ENCODE peak calls at places on chromosomes 11 and 22, in eight cellular contexts. O is Panc1, I is GM13976, L is uterus, J is cardiac muscle cell, G is lower leg skin, Y is adrenal gland, Q is stomach. D is an unnamed sample.

GRCh38 chr22:19109198-19110063 is 12.8 kb downstream of the DGCR2 start:
- DNase-seq in O (no peak), I (peak), L (no peak), J (no peak), G (peak), Y (peak), Q (peak), D (no peak)

GRCh38 chr22:31102441-31103081 is 4.8 kb downstream of the SELENOM start:
- DNase-seq in O (no peak), I (no peak), L (peak), J (no peak), G (peak), Y (peak), Q (peak), D (peak)

GRCh38 chr11:88421530-88421929 is 84.0 kb upstream of the CTSC start:
- DNase-seq in O (no peak), I (peak), L (no peak), J (no peak), G (no peak), Y (peak), Q (no peak), D (no peak)

GRCh38 chr22:17106161-17106784 is 14.9 kb downstream of the TMEM121B start:
- DNase-seq in O (no peak), I (peak), L (no peak), J (no peak), G (no peak), Y (no peak), Q (no peak), D (no peak)

GRCh38 chr11:131678658-131679340 is 308.4 kb downstream of the NTM start:
- DNase-seq in O (no peak), I (no peak), L (no peak), J (no peak), G (no peak), Y (no peak), Q (no peak), D (no peak)

GRCh38 chr11:46348566-46348981 is 1.3 kb downstream of the DGKZ start:
- DNase-seq in O (no peak), I (no peak), L (no peak), J (peak), G (no peak), Y (no peak), Q (no peak), D (no peak)

GRCh38 chr11:34432822-34433221 is 5.9 kb upstream of the CAT start:
- DNase-seq in O (no peak), I (no peak), L (no peak), J (no peak), G (no peak), Y (no peak), Q (no peak), D (no peak)

GRCh38 chr11:35141538-35141937 is 2.6 kb downstream of the CD44 start:
- DNase-seq in O (no peak), I (no peak), L (no peak), J (no peak), G (peak), Y (peak), Q (peak), D (no peak)

GRCh38 chr11:120229451-120230424 is 10.2 kb upstream of the POU2F3 start:
- DNase-seq in O (no peak), I (peak), L (no peak), J (peak), G (no peak), Y (no peak), Q (no peak), D (no peak)

GRCh38 chr11:64900263-64900678 is 16.7 kb downstream of the ATG2A start:
- DNase-seq in O (no peak), I (peak), L (no peak), J (no peak), G (no peak), Y (no peak), Q (no peak), D (peak)

GRCh38 chr11:12077535-12078280 is 32.7 kb upstream of the MICAL2 start:
- DNase-seq in O (no peak), I (no peak), L (no peak), J (no peak), G (no peak), Y (no peak), Q (no peak), D (no peak)

GRCh38 chr11:16880184-16880583 is 134.0 kb downstream of the PLEKHA7 start:
- DNase-seq in O (no peak), I (no peak), L (no peak), J (peak), G (no peak), Y (peak), Q (no peak), D (no peak)

GRCh38 chr11:16881766-16882165 is 132.4 kb downstream of the PLEKHA7 start:
- DNase-seq in O (no peak), I (no peak), L (no peak), J (no peak), G (no peak), Y (no peak), Q (no peak), D (no peak)

GRCh38 chr11:16881074-16881709 is 133.0 kb downstream of the PLEKHA7 start:
- DNase-seq in O (no peak), I (no peak), L (peak), J (peak), G (peak), Y (peak), Q (peak), D (no peak)

GRCh38 chr11:16879690-16880089 is 134.5 kb downstream of the PLEKHA7 start:
- DNase-seq in O (no peak), I (no peak), L (no peak), J (no peak), G (no peak), Y (no peak), Q (no peak), D (no peak)

DNA sequence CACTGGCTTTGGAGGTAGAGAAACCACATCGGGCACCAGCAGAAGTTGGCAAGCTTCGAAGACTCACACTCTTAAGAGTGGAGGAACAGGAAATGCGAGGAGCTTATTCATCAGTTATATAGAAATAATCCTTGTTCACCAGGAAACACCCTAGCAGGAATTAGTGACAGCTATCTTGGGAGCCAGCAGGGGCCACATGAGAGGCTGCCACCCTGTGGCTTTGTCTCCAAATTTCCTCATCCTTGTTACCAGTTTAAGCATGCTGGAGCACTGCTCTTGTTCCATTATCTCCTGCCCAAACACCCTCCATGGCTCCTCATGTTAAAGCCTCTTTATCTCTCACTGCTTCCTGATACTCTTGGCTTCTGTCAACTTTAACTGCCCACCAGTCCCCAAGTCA is 131.0 kb downstream of the PLEKHA7 start:
- DNase-seq in O (no peak), I (no peak), L (no peak), J (peak), G (peak), Y (peak), Q (peak), D (peak)
- TF ChIP-seq CTCF in O (peak), I (no peak), L (no peak), J (peak), G (no peak), Y (no peak), Q (no peak), D (peak)

GRCh38 chr22:44354288-44354687 is 41.5 kb upstream of the SHISAL1 start:
- DNase-seq in O (no peak), I (no peak), L (peak), J (no peak), G (no peak), Y (peak), Q (no peak), D (no peak)

GRCh38 chr22:44353063-44353440 is 40.3 kb upstream of the SHISAL1 start:
- DNase-seq in O (no peak), I (no peak), L (no peak), J (no peak), G (no peak), Y (no peak), Q (no peak), D (no peak)

GRCh38 chr22:44351037-44351436 is 38.3 kb upstream of the SHISAL1 start:
- DNase-seq in O (no peak), I (no peak), L (no peak), J (no peak), G (no peak), Y (no peak), Q (no peak), D (no peak)

GRCh38 chr22:44352378-44353062 is 39.8 kb upstream of the SHISAL1 start:
- DNase-seq in O (no peak), I (no peak), L (no peak), J (no peak), G (no peak), Y (no peak), Q (no peak), D (no peak)

DNA sequence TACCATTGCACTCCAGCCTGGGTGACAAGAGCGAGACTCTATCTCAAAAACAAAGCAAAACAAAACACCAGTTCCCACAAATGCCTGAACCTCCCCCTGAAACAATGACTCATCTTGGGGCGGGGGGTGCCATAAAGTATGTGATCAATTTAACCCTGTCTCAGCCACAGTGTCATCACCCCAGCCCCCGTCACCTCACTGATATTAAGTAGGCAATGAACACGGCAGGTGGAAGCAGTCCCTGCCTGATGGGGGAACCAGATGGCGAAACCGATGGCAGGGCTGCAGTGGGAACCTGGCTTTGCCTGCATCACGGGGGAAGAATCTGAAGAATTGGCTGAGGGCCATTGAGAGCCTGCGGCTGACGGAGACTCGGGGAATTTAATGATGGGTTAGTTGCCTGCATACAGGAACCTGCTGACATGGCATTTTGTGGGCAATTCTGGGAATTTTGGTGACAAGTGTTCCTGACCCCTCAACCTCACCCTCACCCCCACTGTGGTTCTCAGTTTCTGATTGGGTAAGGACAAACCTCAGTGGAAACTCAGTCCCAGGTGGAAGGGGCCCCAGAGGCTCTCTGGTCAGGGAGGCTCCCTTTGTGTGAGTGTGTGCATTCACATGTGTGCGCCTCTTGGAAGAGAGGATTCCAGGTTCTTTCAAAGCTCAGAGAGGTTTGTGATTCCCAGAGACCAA is 39.1 kb upstream of the SHISAL1 start:
- DNase-seq in O (no peak), I (no peak), L (peak), J (peak), G (no peak), Y (peak), Q (no peak), D (no peak)
- TF ChIP-seq CTCF in O (no peak), I (no peak), L (no peak), J (no peak), G (no peak), Y (no peak), Q (no peak), D (no peak)

GRCh38 chr11:1285316-1285744 is 24.1 kb downstream of the TOLLIP start:
- DNase-seq in O (no peak), I (no peak), L (no peak), J (no peak), G (no peak), Y (no peak), Q (no peak), D (no peak)

GRCh38 chr11:1283906-1284305 is 25.5 kb downstream of the TOLLIP start:
- DNase-seq in O (no peak), I (no peak), L (no peak), J (no peak), G (no peak), Y (no peak), Q (no peak), D (no peak)

GRCh38 chr11:1281326-1281973 is 28.0 kb downstream of the TOLLIP start:
- DNase-seq in O (no peak), I (no peak), L (no peak), J (no peak), G (no peak), Y (no peak), Q (no peak), D (no peak)

GRCh38 chr11:1281974-1282365 is 27.5 kb downstream of the TOLLIP start:
- DNase-seq in O (no peak), I (no peak), L (no peak), J (no peak), G (no peak), Y (no peak), Q (no peak), D (no peak)

GRCh38 chr11:1283091-1283511 is 26.3 kb downstream of the TOLLIP start:
- DNase-seq in O (no peak), I (no peak), L (no peak), J (no peak), G (no peak), Y (no peak), Q (no peak), D (no peak)
- TF ChIP-seq CTCF in O (no peak), I (no peak), L (no peak), J (no peak), G (no peak), Y (no peak), Q (no peak), D (no peak)

GRCh38 chr11:103964390-103964789 is 72.0 kb upstream of the DDI1 start:
- DNase-seq in O (no peak), I (no peak), L (no peak), J (no peak), G (no peak), Y (no peak), Q (no peak), D (no peak)

GRCh38 chr11:103961010-103961409 is 75.4 kb upstream of the DDI1 start:
- DNase-seq in O (no peak), I (no peak), L (no peak), J (no peak), G (no peak), Y (no peak), Q (no peak), D (no peak)

GRCh38 chr11:103958475-103959215 is 77.8 kb upstream of the DDI1 start:
- DNase-seq in O (no peak), I (no peak), L (no peak), J (no peak), G (no peak), Y (no peak), Q (no peak), D (no peak)

GRCh38 chr11:103953797-103954495 is 82.5 kb upstream of the DDI1 start:
- DNase-seq in O (no peak), I (no peak), L (no peak), J (no peak), G (no peak), Y (no peak), Q (no peak), D (no peak)

DNA sequence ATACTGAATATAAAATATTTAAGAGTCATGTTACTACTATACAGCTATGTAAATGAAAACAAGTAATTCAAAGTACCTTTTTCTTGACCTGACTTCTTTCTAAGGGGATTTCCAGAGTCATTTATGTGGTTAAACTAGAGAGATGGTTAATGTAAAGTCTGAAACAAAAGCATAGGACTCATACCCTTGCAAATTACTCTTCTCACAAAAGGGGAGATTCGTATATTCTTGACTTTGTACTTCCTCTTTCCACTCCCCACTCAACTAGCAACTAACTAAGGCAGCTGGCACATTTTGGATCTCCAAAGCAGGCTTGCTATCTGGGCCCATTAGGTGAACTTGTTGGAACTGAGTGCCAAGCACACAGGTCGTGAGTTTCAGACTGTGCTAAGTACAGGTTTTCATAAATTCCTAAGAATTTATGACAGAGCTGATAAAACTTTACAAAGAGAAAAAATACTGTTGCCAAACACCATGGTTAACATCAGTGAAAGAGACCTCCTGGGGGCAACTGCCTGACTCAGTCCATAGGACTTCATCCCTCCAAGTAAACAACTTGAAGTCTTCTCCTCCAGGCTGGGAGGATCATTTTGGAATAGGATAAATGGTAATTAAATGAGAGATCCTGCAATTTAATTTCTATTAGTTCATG is 77.0 kb upstream of the DDI1 start:
- DNase-seq in O (no peak), I (peak), L (no peak), J (no peak), G (no peak), Y (no peak), Q (no peak), D (no peak)
- TF ChIP-seq CTCF in O (no peak), I (no peak), L (no peak), J (no peak), G (no peak), Y (no peak), Q (no peak), D (no peak)

DNA sequence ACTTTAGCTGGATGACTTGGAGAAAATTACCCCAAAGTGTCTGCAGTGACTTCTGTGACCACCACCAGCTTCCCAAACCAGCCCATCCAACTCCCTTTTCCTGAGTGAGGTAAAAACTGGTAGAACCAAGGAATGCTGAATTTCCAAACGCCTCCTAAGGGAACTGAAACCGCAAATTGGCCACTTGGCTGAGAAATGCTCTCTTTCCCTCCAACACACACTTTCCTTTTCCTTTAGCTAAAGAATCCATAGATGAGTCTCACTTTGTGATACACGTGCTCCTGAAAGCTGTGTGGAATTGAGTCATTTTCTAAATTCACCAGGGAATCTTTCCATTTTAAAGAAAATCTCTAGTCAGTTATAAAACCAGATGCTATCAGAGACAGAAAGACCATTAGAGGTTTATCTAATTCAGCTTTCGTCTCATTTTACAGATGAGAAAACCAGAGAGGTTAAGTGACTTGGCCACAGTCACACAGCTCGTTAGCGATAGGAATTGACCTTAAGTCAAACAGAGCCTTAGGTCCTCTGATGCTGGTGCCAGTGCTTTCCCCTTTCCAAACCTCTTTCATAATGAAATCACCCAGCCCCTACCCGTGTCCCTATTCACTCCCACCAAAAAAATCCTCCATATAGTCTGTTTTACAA is 137.2 kb downstream of the COMMD9 start:
- DNase-seq in O (no peak), I (no peak), L (no peak), J (no peak), G (no peak), Y (no peak), Q (no peak), D (no peak)
- TF ChIP-seq CTCF in O (no peak), I (no peak), L (no peak), J (no peak), G (no peak), Y (no peak), Q (no peak), D (no peak)

GRCh38 chr11:79160786-79161403 is 279.9 kb downstream of the TENM4 start:
- DNase-seq in O (no peak), I (no peak), L (no peak), J (peak), G (no peak), Y (no peak), Q (no peak), D (no peak)
- TF ChIP-seq CTCF in O (peak), I (peak), L (no peak), J (peak), G (no peak), Y (no peak), Q (no peak), D (no peak)

DNA sequence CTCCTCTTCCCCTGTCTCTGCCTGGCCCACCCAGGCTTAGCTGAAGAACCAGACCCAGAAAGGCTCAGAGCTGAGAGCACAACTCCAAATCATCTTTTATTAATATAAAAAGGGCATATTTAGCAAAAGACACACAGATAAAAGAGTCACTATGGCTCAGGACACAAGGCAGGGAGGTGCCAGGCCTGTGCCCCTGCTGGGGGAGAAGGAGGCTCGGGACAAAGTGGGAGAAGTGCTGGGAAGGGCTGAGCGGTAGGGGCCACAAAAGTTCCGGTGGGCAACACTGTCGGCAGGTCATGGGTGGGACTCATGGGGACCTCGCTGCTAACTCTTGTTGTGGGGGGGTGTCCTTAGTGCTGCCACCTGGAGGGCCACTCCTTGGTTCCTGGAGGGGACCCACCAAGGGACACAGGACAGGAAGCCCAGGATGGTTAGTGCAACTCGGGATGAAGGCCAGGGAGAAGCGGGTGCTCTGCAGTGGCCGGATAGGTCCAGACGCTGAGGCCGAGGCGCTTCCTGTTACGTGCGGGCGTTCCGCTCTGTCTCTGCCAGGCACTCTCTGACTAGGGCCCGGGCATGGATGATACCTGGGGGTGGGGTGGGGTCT is 1.4 kb upstream of the PITPNM1 start:
- DNase-seq in O (no peak), I (no peak), L (no peak), J (no peak), G (no peak), Y (no peak), Q (peak), D (no peak)
- TF ChIP-seq CTCF in O (no peak), I (no peak), L (no peak), J (no peak), G (no peak), Y (no peak), Q (no peak), D (peak)

DNA sequence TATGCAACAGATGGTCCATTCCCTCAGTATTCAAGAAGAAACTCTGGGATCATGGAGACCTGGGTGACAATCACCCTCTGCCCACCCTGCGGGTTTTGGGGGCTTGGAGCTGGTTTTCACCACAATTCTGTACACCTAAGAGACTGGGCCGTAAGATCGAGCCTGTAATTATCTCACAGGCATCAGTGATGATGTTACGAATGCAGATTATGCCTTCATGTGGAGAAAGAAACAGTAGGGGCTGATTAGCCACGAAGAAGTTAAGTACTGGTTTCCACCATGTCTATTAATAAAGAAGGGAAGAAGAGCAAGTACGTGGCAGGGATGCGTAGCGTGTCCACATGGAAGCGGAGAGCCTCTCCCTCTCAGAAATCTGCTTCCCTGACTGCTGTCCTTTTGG is 5.3 kb upstream of the EFCAB6 start:
- DNase-seq in O (no peak), I (no peak), L (no peak), J (no peak), G (no peak), Y (no peak), Q (no peak), D (no peak)
- TF ChIP-seq CTCF in O (no peak), I (no peak), L (no peak), J (no peak), G (no peak), Y (no peak), Q (no peak), D (no peak)

D was measured in breast epithelium.